ENCODE peak calls at places on chromosomes 7 and 10, in four cellular contexts. Y, O, C and T are unnamed samples.

GRCh38 chr7:1812693-1813393 is 142.8 kb downstream of the ELFN1 start:
- DNase-seq in Y (no peak), O (no peak), C (no peak), T (no peak)

GRCh38 chr7:80307251-80307856 is 172.7 kb downstream of the GNAI1 start:
- DNase-seq in Y (no peak), O (no peak), C (no peak), T (no peak)

GRCh38 chr10:88990528-88991160 is at the start of gene FAS:
- DNase-seq in Y (peak), O (peak), C (peak), T (peak)

GRCh38 chr7:11261470-11261869 is 287.8 kb downstream of the PHF14 start:
- DNase-seq in Y (no peak), O (no peak), C (no peak), T (peak)

GRCh38 chr7:155342313-155342712 is 44.6 kb downstream of the INSIG1 start:
- DNase-seq in Y (no peak), O (no peak), C (no peak), T (no peak)

GRCh38 chr10:100184426-100185219 is 1.2 kb downstream of the ERLIN1 start:
- DNase-seq in Y (no peak), O (no peak), C (no peak), T (no peak)

GRCh38 chr7:36391436-36392198 is 2.0 kb downstream of the ANLN start:
- DNase-seq in Y (no peak), O (no peak), C (no peak), T (no peak)

GRCh38 chr10:69804775-69805174 is 3.1 kb downstream of the COL13A1 start:
- DNase-seq in Y (no peak), O (no peak), C (no peak), T (no peak)

GRCh38 chr7:148865283-148865682 is 18.8 kb downstream of the EZH2 start:
- DNase-seq in Y (no peak), O (no peak), C (no peak), T (no peak)

GRCh38 chr7:79828866-79829265 is 305.8 kb upstream of the GNAI1 start:
- DNase-seq in Y (no peak), O (no peak), C (no peak), T (no peak)

GRCh38 chr10:1029838-1030237 is 4.2 kb upstream of the IDI2 start:
- DNase-seq in Y (no peak), O (no peak), C (no peak), T (no peak)

GRCh38 chr7:158033196-158033595 is 554.4 kb downstream of the PTPRN2 start:
- DNase-seq in Y (no peak), O (no peak), C (no peak), T (no peak)

GRCh38 chr7:28768577-28769147 is 189.5 kb downstream of the TRIL start:
- DNase-seq in Y (no peak), O (no peak), C (no peak), T (no peak)

GRCh38 chr10:132459252-132460028 is 62.4 kb downstream of the PWWP2B start:
- DNase-seq in Y (no peak), O (no peak), C (peak), T (no peak)

GRCh38 chr10:102393411-102394078 is 2.0 kb upstream of the NFKB2 start:
- DNase-seq in Y (no peak), O (no peak), C (no peak), T (no peak)

GRCh38 chr7:153396475-153396874 is 636.9 kb downstream of the ACTR3B start:
- DNase-seq in Y (no peak), O (no peak), C (no peak), T (no peak)

GRCh38 chr10:102241444-102242117 is at the start of gene PITX3:
- DNase-seq in Y (peak), O (peak), C (peak), T (peak)

GRCh38 chr7:44056681-44057080 is 8.7 kb downstream of the PGAM2 start:
- DNase-seq in Y (no peak), O (peak), C (no peak), T (no peak)

GRCh38 chr10:24360286-24361127 is 151.6 kb downstream of the KIAA1217 start:
- DNase-seq in Y (no peak), O (peak), C (no peak), T (peak)

GRCh38 chr7:83149466-83149865 is 13.2 kb downstream of the PCLO start:
- DNase-seq in Y (no peak), O (no peak), C (no peak), T (no peak)

GRCh38 chr10:103926722-103927319 is 8.8 kb upstream of the STN1 start:
- DNase-seq in Y (no peak), O (no peak), C (no peak), T (no peak)

GRCh38 chr7:107939472-107940145 is 48.6 kb downstream of the DLD start:
- DNase-seq in Y (no peak), O (peak), C (no peak), T (no peak)

GRCh38 chr7:55120501-55121198 is 101.8 kb downstream of the EGFR start:
- DNase-seq in Y (no peak), O (peak), C (no peak), T (no peak)

GRCh38 chr10:97010695-97011206 is 175.0 kb downstream of the SLIT1 start:
- DNase-seq in Y (no peak), O (no peak), C (no peak), T (no peak)

GRCh38 chr7:43535031-43535451 is 47.9 kb upstream of the STK17A start:
- DNase-seq in Y (no peak), O (no peak), C (no peak), T (no peak)

GRCh38 chr10:71611131-71611530 is 108.4 kb downstream of the C10orf105 start:
- DNase-seq in Y (no peak), O (no peak), C (no peak), T (no peak)

GRCh38 chr7:101231644-101232043 is 6.0 kb downstream of the CLDN15 start:
- DNase-seq in Y (no peak), O (no peak), C (no peak), T (no peak)

GRCh38 chr7:74505426-74506328 is 52.0 kb downstream of the GTF2IRD1 start:
- DNase-seq in Y (no peak), O (no peak), C (no peak), T (no peak)